ENCODE peak calls at places on chromosomes 2 and 18, in six cellular contexts. B is A549, R is colonic mucosa, Z is psoas muscle, P is PC-3, S is tibial nerve. Q is an unnamed sample.

GRCh38 chr2:9318461-9319337 is 104.6 kb downstream of the ITGB1BP1 start:
- DNase-seq in B (no peak), R (peak), Z (peak), P (no peak), S (peak), Q (no peak)

GRCh38 chr2:20103514-20103913 is 52.1 kb upstream of the LAPTM4A start:
- DNase-seq in B (peak), R (no peak), Z (no peak), P (peak), S (no peak), Q (no peak)

GRCh38 chr18:5282770-5283169 is 12.8 kb downstream of the ZBTB14 start:
- DNase-seq in B (no peak), R (no peak), Z (no peak), P (no peak), S (no peak), Q (no peak)

GRCh38 chr2:214471990-214472389 is 61.1 kb downstream of the VWC2L start:
- DNase-seq in B (no peak), R (no peak), Z (no peak), P (no peak), S (no peak), Q (no peak)

GRCh38 chr18:70121842-70122241 is 83.6 kb downstream of the RTTN start:
- DNase-seq in B (no peak), R (no peak), Z (no peak), P (no peak), S (no peak), Q (no peak)

GRCh38 chr2:143258126-143258892 is 129.1 kb downstream of the ARHGAP15 start:
- DNase-seq in B (no peak), R (no peak), Z (no peak), P (no peak), S (no peak), Q (no peak)

GRCh38 chr2:26279886-26280285 is 35.1 kb downstream of the HADHB start:
- DNase-seq in B (no peak), R (no peak), Z (no peak), P (no peak), S (no peak), Q (no peak)

GRCh38 chr18:36155960-36156757 is 26.5 kb downstream of the ELP2 start:
- DNase-seq in B (no peak), R (no peak), Z (no peak), P (no peak), S (no peak), Q (no peak)

GRCh38 chr2:105517814-105518705 is 119.2 kb upstream of the FHL2 start:
- DNase-seq in B (no peak), R (no peak), Z (peak), P (no peak), S (no peak), Q (no peak)

GRCh38 chr2:202307690-202308089 is 42.1 kb downstream of the NOP58 start:
- DNase-seq in B (no peak), R (no peak), Z (no peak), P (no peak), S (no peak), Q (no peak)

GRCh38 chr2:185219981-185220380 is 518.6 kb upstream of the FSIP2 start:
- DNase-seq in B (no peak), R (no peak), Z (no peak), P (peak), S (no peak), Q (no peak)

GRCh38 chr2:133324150-133324561 is 244.1 kb downstream of the NCKAP5 start:
- DNase-seq in B (no peak), R (no peak), Z (no peak), P (peak), S (no peak), Q (no peak)

GRCh38 chr18:36706313-36706881 is 122.4 kb downstream of the TPGS2 start:
- DNase-seq in B (no peak), R (no peak), Z (no peak), P (peak), S (no peak), Q (no peak)

GRCh38 chr2:177489719-177490301 is 97.2 kb downstream of the AGPS start:
- DNase-seq in B (peak), R (no peak), Z (no peak), P (peak), S (peak), Q (no peak)

GRCh38 chr2:225103737-225104141 is 61.5 kb upstream of the DOCK10 start:
- DNase-seq in B (no peak), R (no peak), Z (no peak), P (peak), S (no peak), Q (no peak)

GRCh38 chr2:43176449-43176848 is 50.0 kb downstream of the ZFP36L2 start:
- DNase-seq in B (no peak), R (no peak), Z (no peak), P (no peak), S (no peak), Q (no peak)

GRCh38 chr2:211611061-211611518 is 927.5 kb downstream of the ERBB4 start:
- DNase-seq in B (no peak), R (no peak), Z (no peak), P (no peak), S (no peak), Q (no peak)

GRCh38 chr2:50786345-50786744 is 245.6 kb downstream of the NRXN1 start:
- DNase-seq in B (no peak), R (no peak), Z (no peak), P (no peak), S (no peak), Q (no peak)

DNA sequence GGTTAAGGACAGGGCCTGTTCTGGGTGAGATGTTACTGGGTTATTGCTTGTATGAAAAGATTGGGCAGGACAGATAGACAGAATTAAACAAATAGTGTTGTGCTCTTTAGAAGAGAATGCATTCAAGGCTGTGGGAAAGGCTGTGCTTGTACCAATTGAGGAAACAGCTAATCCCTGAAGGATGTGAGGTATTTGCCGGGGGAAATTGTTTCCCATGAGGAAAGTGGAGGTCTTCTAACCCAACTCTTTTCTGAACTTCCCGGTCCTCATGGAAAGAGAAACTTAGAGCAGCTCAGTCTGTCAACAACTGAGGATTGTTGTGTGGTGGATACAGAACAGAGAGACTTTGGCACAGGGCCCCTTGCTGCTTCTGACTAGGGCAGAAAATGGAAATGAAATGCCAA is 9.5 kb downstream of the SLC1A4 start:
- DNase-seq in B (no peak), R (no peak), Z (no peak), P (no peak), S (no peak), Q (no peak)
- H3K27ac ChIP-seq in B (no peak), R (no peak), Z (peak), P (no peak), S (peak), Q (peak)

GRCh38 chr2:238790877-238791276 is 57.0 kb upstream of the TWIST2 start:
- DNase-seq in B (no peak), R (no peak), Z (no peak), P (no peak), S (no peak), Q (no peak)

GRCh38 chr2:238794050-238794449 is 53.8 kb upstream of the TWIST2 start:
- DNase-seq in B (no peak), R (no peak), Z (no peak), P (no peak), S (no peak), Q (no peak)

GRCh38 chr2:238791345-238791744 is 56.5 kb upstream of the TWIST2 start:
- DNase-seq in B (no peak), R (no peak), Z (no peak), P (no peak), S (no peak), Q (no peak)

GRCh38 chr2:238796223-238796885 is 51.5 kb upstream of the TWIST2 start:
- DNase-seq in B (no peak), R (no peak), Z (no peak), P (no peak), S (no peak), Q (no peak)

DNA sequence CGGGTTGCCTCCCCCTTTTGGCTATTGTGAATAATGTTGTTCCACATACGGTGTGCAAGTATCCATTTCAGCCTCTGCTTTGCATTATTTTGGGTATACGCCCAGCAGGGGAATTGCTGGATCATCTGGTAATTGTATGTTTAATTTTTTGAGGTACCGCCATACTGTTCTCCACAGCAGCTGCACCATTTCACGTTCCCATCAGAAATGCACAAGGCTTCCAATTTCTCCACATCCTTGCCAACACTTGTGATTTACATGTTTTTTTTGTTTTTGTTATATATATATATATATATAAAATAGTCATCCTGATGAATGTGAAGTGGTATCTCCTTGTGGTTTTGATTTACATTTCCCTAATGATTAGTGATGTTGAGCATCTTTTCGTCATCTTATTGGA is 54.5 kb upstream of the TWIST2 start:
- DNase-seq in B (no peak), R (no peak), Z (no peak), P (no peak), S (no peak), Q (no peak)
- H3K27ac ChIP-seq in B (no peak), R (no peak), Z (no peak), P (no peak), S (no peak), Q (no peak)

DNA sequence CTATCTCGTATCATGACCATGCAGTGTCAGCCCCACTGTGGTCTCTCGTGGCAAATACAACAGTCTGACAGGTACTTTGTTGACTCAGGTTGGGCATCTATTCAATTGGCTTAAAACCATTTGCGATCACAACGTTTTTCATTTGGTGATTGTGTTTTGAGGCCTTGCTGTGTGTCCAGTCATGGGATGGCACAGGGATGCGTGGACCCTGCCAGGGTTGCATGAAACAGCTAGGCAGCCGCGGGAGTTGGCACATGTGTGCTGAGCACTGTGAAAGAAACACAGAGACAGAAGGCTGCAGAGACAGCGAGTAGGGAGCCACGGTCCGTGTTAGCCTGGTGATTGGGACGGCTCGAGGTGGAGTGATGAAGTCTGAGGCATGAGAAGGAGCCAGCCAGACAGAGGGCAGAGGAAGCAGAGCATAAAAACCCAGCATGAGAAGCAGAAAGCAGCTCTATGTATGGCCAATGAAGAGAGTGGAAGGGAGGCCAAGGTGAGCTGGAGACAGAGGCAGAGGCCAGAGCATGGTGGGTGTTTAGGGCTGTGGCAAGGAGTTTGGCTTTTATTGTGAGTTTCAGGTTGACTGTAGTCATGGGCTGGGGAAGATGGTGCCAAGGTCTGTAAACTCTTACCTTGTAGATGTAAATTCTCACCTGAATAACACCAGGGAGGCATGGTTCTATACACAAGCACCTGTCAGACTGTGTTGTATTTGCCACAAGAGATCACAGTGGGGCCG is 31.8 kb upstream of the IL1R1 start:
- DNase-seq in B (no peak), R (no peak), Z (peak), P (no peak), S (no peak), Q (no peak)
- H3K27ac ChIP-seq in B (no peak), R (no peak), Z (peak), P (no peak), S (no peak), Q (no peak)

GRCh38 chr2:189658808-189659207 is 2.5 kb upstream of the ASNSD1 start:
- DNase-seq in B (no peak), R (no peak), Z (no peak), P (no peak), S (no peak), Q (no peak)
- H3K27ac ChIP-seq in B (no peak), R (no peak), Z (no peak), P (no peak), S (no peak), Q (no peak)

GRCh38 chr2:216497382-216497781 is 1.3 kb upstream of the RPL37A start:
- DNase-seq in B (no peak), R (no peak), Z (no peak), P (no peak), S (no peak), Q (no peak)
- H3K27ac ChIP-seq in B (peak), R (no peak), Z (peak), P (no peak), S (peak), Q (no peak)